ENCODE peak calls at places on chromosomes 2 and 18, in seven cellular contexts. D is HCT116, G is K562, J is H1, A is NT2/D1, N is HepG2, C is GM12878. L is an unnamed sample.

GRCh38 chr2:226983891-226984290 is 148.0 kb downstream of the RHBDD1 start:
- DNase-seq in A (no peak), G (no peak), J (no peak), N (no peak), C (no peak), D (no peak), L (no peak)

GRCh38 chr2:31828891-31829290 is 181.9 kb downstream of the MEMO1 start:
- DNase-seq in C (no peak), N (no peak), D (no peak), G (no peak), A (no peak), J (no peak), L (no peak)

GRCh38 chr2:85830645-85831044 is 58.1 kb downstream of the ST3GAL5 start:
- DNase-seq in G (no peak), N (no peak), J (no peak), D (no peak), A (no peak), C (no peak), L (no peak)

GRCh38 chr2:10971131-10971854 is 59.6 kb downstream of the KCNF1 start:
- DNase-seq in G (no peak), C (no peak), N (no peak), J (no peak), A (no peak), D (no peak), L (no peak)

GRCh38 chr2:118860506-118860905 is 13.1 kb upstream of the EN1 start:
- DNase-seq in G (no peak), D (no peak), A (no peak), J (no peak), C (no peak), N (no peak), L (no peak)

GRCh38 chr2:160473508-160474318 is 19.9 kb downstream of the RBMS1 start:
- DNase-seq in A (no peak), D (no peak), J (no peak), N (no peak), C (no peak), G (no peak), L (no peak)

GRCh38 chr18:42644729-42645131 is 470.8 kb downstream of the RIT2 start:
- DNase-seq in N (no peak), D (no peak), G (no peak), A (no peak), J (no peak), C (no peak), L (peak)

GRCh38 chr2:131519466-131519865 is 8.2 kb upstream of the CCDC74A start:
- DNase-seq in J (no peak), D (no peak), N (no peak), A (no peak), C (no peak), G (no peak), L (no peak)

GRCh38 chr2:128643221-128644065 is 324.8 kb upstream of the HS6ST1 start:
- DNase-seq in G (no peak), D (no peak), C (no peak), N (no peak), J (no peak), A (no peak), L (no peak)

DNA sequence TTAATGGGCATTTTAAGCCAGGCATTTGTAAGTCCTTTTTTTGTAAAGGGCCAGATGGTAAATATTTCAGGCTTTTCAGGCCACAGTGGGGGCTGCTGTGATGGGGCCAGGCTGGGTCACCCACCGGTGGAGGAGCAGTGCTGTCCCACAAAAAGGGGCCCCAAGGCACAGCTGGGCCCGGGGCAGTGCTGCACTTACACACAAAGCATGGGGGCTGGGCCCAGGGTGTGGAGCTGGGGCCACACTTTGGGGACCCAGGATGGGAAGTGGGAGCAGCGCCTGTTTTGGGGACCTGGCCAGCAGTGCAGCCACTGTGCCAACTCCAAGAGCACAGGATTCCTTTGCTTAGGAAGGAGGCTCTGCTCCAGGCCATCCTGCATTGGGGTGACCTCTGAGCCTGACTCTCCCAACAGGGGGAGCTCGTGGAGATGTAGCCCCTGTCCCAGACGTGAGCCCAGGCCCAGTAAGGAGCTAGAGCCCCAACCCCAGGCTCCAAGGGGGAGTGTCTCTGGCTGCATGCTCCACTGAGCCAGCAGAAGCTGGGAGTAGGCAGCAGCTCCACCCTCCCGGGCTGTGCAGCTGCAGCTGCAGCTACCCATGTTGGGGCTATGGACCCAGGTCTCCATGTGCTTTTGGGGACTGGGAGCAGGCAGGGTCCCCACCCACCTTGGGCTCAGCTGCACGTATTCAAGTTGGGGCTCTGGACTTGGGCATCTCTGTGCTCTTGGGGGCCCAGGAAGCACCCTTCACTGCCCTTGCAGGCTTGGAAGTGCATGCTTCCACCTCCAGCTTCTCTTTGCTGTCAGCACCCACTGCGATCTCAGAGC is 1036.5 kb upstream of the CNTNAP5 start:
- DNase-seq in D (no peak), N (no peak), C (no peak), J (no peak), G (no peak), A (no peak), L (no peak)
- TF ChIP-seq YY1 in D (no peak), N (no peak), C (no peak), J (no peak), G (no peak), A (no peak), L (no peak)

GRCh38 chr2:241072553-241073165 is 29.4 kb downstream of the MTERF4 start:
- DNase-seq in J (no peak), D (no peak), A (no peak), C (no peak), G (no peak), N (no peak), L (no peak)

GRCh38 chr2:241073166-241074064 is 28.7 kb downstream of the MTERF4 start:
- DNase-seq in N (no peak), G (no peak), D (no peak), A (no peak), C (no peak), J (no peak), L (no peak)

GRCh38 chr2:241070811-241071676 is 31.0 kb downstream of the MTERF4 start:
- DNase-seq in J (no peak), G (no peak), D (no peak), C (no peak), A (no peak), N (no peak), L (no peak)

GRCh38 chr2:241071677-241072111 is 30.4 kb downstream of the MTERF4 start:
- DNase-seq in D (no peak), A (no peak), N (no peak), C (no peak), J (no peak), G (no peak), L (no peak)

GRCh38 chr2:241072151-241072550 is 29.9 kb downstream of the MTERF4 start:
- DNase-seq in N (no peak), G (no peak), D (no peak), C (no peak), A (no peak), J (no peak), L (no peak)
- TF ChIP-seq YY1 in N (no peak), G (no peak), D (no peak), C (no peak), A (no peak), J (no peak), L (no peak)

GRCh38 chr2:37877457-37878315 is 47.4 kb upstream of the RMDN2 start:
- DNase-seq in A (no peak), G (peak), C (no peak), N (peak), J (no peak), D (peak), L (peak)
- TF ChIP-seq YY1 in A (no peak), G (no peak), C (no peak), N (no peak), J (no peak), D (no peak), L (no peak)

GRCh38 chr18:77045682-77046081 is 86.9 kb downstream of the MBP start:
- DNase-seq in A (no peak), G (no peak), D (no peak), C (no peak), N (no peak), J (no peak), L (no peak)
- TF ChIP-seq YY1 in A (no peak), G (no peak), D (no peak), C (no peak), N (no peak), J (no peak), L (no peak)

GRCh38 chr2:37376421-37377186 is 32.2 kb downstream of the QPCT start:
- DNase-seq in J (no peak), D (peak), G (no peak), N (no peak), A (no peak), C (peak), L (no peak)

GRCh38 chr2:37378411-37378810 is 34.0 kb downstream of the QPCT start:
- DNase-seq in C (no peak), A (no peak), D (peak), G (no peak), N (peak), J (no peak), L (no peak)

GRCh38 chr2:37375721-37376399 is 31.4 kb downstream of the QPCT start:
- DNase-seq in C (no peak), G (no peak), A (no peak), J (no peak), D (no peak), N (no peak), L (no peak)

GRCh38 chr2:37377187-37377532 is 32.7 kb downstream of the QPCT start:
- DNase-seq in C (peak), J (no peak), N (no peak), A (no peak), G (no peak), D (no peak), L (no peak)

GRCh38 chr2:37379881-37380296 is 35.5 kb downstream of the QPCT start:
- DNase-seq in D (no peak), N (peak), G (no peak), A (no peak), J (no peak), C (no peak), L (no peak)
- TF ChIP-seq YY1 in D (no peak), N (no peak), G (no peak), A (no peak), J (no peak), C (no peak), L (no peak)

L was measured in SK-N-SH.